ENCODE peak calls at places on chromosomes 1 and 21, in seven cellular contexts. P, E, X, K, C, F and R are unnamed samples.
A peak's percentile ranks its signal among the peaks of the same experiment; 100 is the strongest.

GRCh38 chr1:214205053-214205452 is 75.9 kb upstream of the SMYD2 start:
- DNase-seq in P (no peak), E (no peak), X (no peak), K (no peak), C (no peak), F (no peak), R (no peak)

GRCh38 chr1:9004731-9005708 is 21.2 kb downstream of the SLC2A7 start:
- DNase-seq in P (peak; percentile 79), E (peak; percentile 88), X (peak; percentile 87), K (peak; percentile 82), C (peak; percentile 75), F (peak; percentile 88), R (peak; percentile 88)

GRCh38 chr1:48109390-48110009 is 112.3 kb upstream of the TRABD2B start:
- DNase-seq in P (no peak), E (peak; percentile 70), X (peak; percentile 61), K (no peak), C (no peak), F (no peak), R (peak; percentile 61)

GRCh38 chr1:35115459-35116383 is 36.5 kb downstream of the ZMYM1 start:
- DNase-seq in P (no peak), E (peak; percentile 6), X (peak; percentile 32), K (no peak), C (no peak), F (no peak), R (no peak)

GRCh38 chr21:36509966-36510742 is 30.2 kb upstream of the CLDN14 start:
- DNase-seq in P (no peak), E (no peak), X (no peak), K (peak; percentile 67), C (no peak), F (peak; percentile 74), R (no peak)

GRCh38 chr1:41020654-41021053 is 871 bp downstream of the SLFNL1 start:
- DNase-seq in P (no peak), E (no peak), X (no peak), K (peak; percentile 61), C (no peak), F (peak; percentile 87), R (no peak)

GRCh38 chr1:227759345-227760300 is 24.4 kb downstream of the SNAP47 start:
- DNase-seq in P (peak; percentile 76), E (peak; percentile 86), X (peak; percentile 99), K (no peak), C (peak; percentile 27), F (no peak), R (peak; percentile 97)

GRCh38 chr1:245690153-245690552 is 535.4 kb downstream of the KIF26B start:
- DNase-seq in P (no peak), E (no peak), X (peak; percentile 9), K (no peak), C (no peak), F (no peak), R (no peak)

GRCh38 chr1:103265551-103265950 is 157.2 kb upstream of the COL11A1 start:
- DNase-seq in P (no peak), E (peak; percentile 5), X (peak; percentile 26), K (no peak), C (no peak), F (no peak), R (peak; percentile 50)

GRCh38 chr21:35646606-35647005 is 413.7 kb downstream of the SETD4 start:
- DNase-seq in P (no peak), E (no peak), X (peak; percentile 52), K (no peak), C (no peak), F (no peak), R (peak; percentile 85)

GRCh38 chr1:196732526-196732925 is 42.1 kb upstream of the CFHR3 start:
- DNase-seq in P (no peak), E (no peak), X (no peak), K (no peak), C (no peak), F (no peak), R (no peak)
- TF ChIP-seq CTCF in P (no peak), E (peak; percentile 26), X (peak; percentile 3), K (no peak), C (no peak), F (no peak), R (peak; percentile 13)

DNA sequence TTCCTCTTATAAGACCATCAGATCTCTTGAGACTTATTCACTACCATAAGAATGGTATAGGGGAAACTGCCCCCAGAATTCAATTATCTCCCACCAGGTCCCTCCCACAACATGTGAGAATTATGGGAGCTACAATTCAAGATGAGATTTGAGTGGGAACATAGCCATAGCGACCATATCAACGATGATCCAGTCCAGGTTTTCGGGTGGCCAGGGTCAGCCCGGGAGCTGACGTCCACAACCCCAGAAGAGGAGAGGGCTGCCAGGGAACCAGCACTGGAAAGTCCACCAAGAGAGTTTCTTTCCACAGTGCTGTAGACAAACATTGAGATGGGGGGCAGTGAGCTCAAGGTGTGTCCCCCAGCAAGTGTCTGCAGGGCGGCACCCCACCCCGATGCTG is 88.4 kb downstream of the VWA5B1 start:
- DNase-seq in P (no peak), E (no peak), X (no peak), K (no peak), C (no peak), F (no peak), R (no peak)
- H3K4me3 ChIP-seq in P (no peak overlapping the region), E (no peak overlapping the region), X (no peak overlapping the region), K (no peak overlapping the region), C (no peak overlapping the region), F (no peak overlapping the region), R (no peak overlapping the region)

GRCh38 chr1:197182716-197183115 is 36.2 kb upstream of the ASPM start:
- DNase-seq in P (no peak), E (no peak), X (no peak), K (no peak), C (no peak), F (no peak), R (no peak)

GRCh38 chr1:197180252-197180878 is 33.9 kb upstream of the ASPM start:
- DNase-seq in P (no peak), E (peak; percentile 73), X (peak; percentile 92), K (no peak), C (no peak), F (no peak), R (peak; percentile 56)

GRCh38 chr1:197181982-197182381 is 35.5 kb upstream of the ASPM start:
- DNase-seq in P (no peak), E (no peak), X (no peak), K (no peak), C (no peak), F (no peak), R (no peak)

GRCh38 chr1:197174818-197175217 is 28.3 kb upstream of the ASPM start:
- DNase-seq in P (no peak), E (no peak), X (no peak), K (no peak), C (no peak), F (no peak), R (no peak)

DNA sequence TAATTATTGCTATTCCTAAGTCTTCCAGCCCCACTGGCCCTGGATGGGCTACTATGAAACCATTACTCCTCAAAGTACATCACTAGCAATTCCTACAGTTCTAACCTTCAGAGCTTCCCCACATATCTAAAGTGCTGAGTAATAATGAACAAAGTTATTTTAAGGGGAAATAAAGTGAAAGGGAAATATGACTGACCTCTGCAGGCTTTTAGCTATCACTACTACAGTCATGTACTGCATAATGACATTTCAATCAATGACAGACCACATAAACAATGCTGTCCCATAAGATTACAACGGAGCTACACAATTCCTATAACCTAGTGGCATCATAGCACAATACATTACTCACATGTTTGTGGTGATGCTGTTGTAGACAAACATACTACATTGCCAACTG is 32.5 kb upstream of the ASPM start:
- DNase-seq in P (no peak), E (peak; percentile 75), X (peak; percentile 74), K (no peak), C (no peak), F (no peak), R (peak; percentile 60)
- TF ChIP-seq CTCF in P (no peak), E (peak; percentile 40), X (peak; percentile 46), K (no peak), C (no peak), F (no peak), R (peak; percentile 41)

GRCh38 chr1:160045653-160046052 is 13.9 kb upstream of the PIGM start:
- DNase-seq in P (no peak), E (no peak), X (no peak), K (no peak), C (no peak), F (no peak), R (no peak)

GRCh38 chr1:160047116-160047991 is 15.6 kb upstream of the PIGM start:
- DNase-seq in P (no peak), E (no peak), X (no peak), K (no peak), C (no peak), F (no peak), R (no peak)

GRCh38 chr1:160043543-160043942 is 11.8 kb upstream of the PIGM start:
- DNase-seq in P (no peak), E (no peak), X (no peak), K (no peak), C (no peak), F (no peak), R (no peak)

GRCh38 chr1:160048335-160048734 is 16.5 kb upstream of the PIGM start:
- DNase-seq in P (no peak), E (no peak), X (no peak), K (no peak), C (no peak), F (no peak), R (no peak)

DNA sequence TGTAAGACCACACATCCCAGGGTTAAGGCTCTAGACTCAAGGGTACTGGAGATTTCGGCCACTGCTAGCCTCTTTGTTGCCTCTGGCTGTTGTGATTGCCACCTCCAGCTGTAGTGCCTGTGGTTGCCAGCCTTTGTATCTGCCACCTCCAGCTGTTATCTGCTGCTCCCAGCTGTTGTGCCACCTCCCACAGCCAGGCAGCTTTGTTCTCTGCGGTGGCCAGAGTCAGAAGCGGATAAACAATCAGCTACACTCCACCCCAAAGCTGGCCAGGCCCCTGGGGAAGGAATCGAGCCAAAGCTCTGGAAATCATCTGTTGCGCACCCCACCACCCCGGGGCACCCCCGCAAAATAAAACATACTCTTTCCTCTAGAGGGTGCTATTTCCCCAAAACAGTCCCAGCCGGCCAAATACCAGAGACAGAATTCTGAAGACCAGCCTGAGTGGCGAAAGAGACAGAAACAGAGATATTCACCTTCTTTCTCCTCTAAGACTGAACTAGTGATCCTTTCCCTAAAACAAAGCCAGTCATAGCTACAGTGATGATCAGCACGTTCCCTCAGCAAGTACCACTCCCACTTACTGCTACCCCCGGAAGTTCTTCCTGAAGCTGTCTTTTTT is 14.8 kb upstream of the PIGM start:
- DNase-seq in P (peak; percentile 33), E (peak; percentile 59), X (peak; percentile 21), K (peak; percentile 34), C (peak; percentile 59), F (no peak), R (peak; percentile 44)
- H3K4me3 ChIP-seq in P (no peak overlapping the region), E (no peak overlapping the region), X (no peak overlapping the region), K (no peak overlapping the region), C (no peak overlapping the region), F (no peak overlapping the region), R (no peak overlapping the region)

GRCh38 chr1:169271094-169271493 is 96.5 kb downstream of the NME7 start:
- DNase-seq in P (no peak), E (peak; percentile 60), X (no peak), K (no peak), C (no peak), F (no peak), R (no peak)
- TF ChIP-seq CTCF in P (no peak), E (no peak), X (no peak), K (no peak), C (no peak), F (no peak), R (no peak)

DNA sequence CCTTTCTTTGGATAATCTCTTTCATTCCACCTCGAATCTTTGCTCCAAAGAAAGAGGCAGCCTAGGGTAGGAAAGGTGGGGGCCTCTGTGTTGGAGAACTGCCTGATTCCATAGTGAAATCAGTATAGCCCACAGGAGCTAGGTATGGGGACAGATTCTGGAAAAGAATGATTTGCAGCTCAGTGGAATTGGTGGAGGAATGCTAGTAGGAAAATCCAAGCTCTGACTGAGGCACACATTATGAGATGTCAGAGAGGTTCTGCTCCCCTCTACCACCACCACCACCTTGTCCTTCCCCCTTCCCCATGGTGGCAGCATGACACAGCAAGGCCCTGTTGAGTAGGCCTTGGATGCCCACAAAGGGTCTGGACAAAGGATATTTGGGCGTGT is 810 bp downstream of the MLLT11 start:
- DNase-seq in P (no peak), E (no peak), X (peak; percentile 25), K (no peak), C (no peak), F (no peak), R (no peak)
- H3K4me3 ChIP-seq in P (peak overlapping the region; percentile 95), E (peak overlapping the region; percentile 83), X (peak overlapping the region; percentile 89), K (no peak overlapping the region), C (no peak overlapping the region), F (no peak overlapping the region), R (peak overlapping the region; percentile 95)